ENCODE peak calls at places on chromosomes 11 and 22, in six cellular contexts. O is thyroid gland; V is Peyer's patch; C is fibroblast of lung; D is ovary; S is CD4-positive, alpha-beta memory T cell. L is an unnamed sample.

GRCh38 chr11:83681045-83681781 is 395.0 kb upstream of the CCDC90B start:
- DNase-seq in S (no peak), C (no peak), V (no peak), D (no peak), O (peak), L (no peak)

GRCh38 chr11:96023311-96023710 is 99.4 kb upstream of the MTMR2 start:
- DNase-seq in C (no peak), S (no peak), D (no peak), V (no peak), O (no peak), L (no peak)

GRCh38 chr22:19663286-19663815 is 51.0 kb upstream of the SEPTIN5 start:
- DNase-seq in D (no peak), O (peak), S (no peak), C (peak), V (peak), L (no peak)

GRCh38 chr11:134414772-134415765 is 3.0 kb upstream of the B3GAT1 start:
- DNase-seq in C (no peak), V (no peak), S (no peak), D (no peak), O (no peak), L (no peak)

GRCh38 chr22:45830531-45831245 is 146.3 kb downstream of the WNT7B start:
- DNase-seq in O (no peak), S (no peak), D (no peak), C (peak), V (no peak), L (no peak)

GRCh38 chr22:38760477-38761201 is 4.8 kb upstream of the SUN2 start:
- DNase-seq in C (peak), S (no peak), D (no peak), O (no peak), V (no peak), L (no peak)

GRCh38 chr11:131695889-131696429 is 325.5 kb downstream of the NTM start:
- DNase-seq in C (no peak), S (no peak), V (no peak), O (no peak), D (no peak), L (no peak)

GRCh38 chr11:78742430-78742829 is 167.8 kb upstream of the NARS2 start:
- DNase-seq in O (peak), V (no peak), S (no peak), C (peak), D (no peak), L (peak)

GRCh38 chr11:123509737-123510578 is 79.9 kb downstream of the GRAMD1B start:
- DNase-seq in C (peak), O (peak), D (no peak), S (no peak), V (no peak), L (no peak)

GRCh38 chr11:16125796-16126195 is 230.6 kb downstream of the SOX6 start:
- DNase-seq in C (no peak), S (no peak), O (no peak), D (no peak), V (no peak), L (no peak)

GRCh38 chr11:84899740-84900139 is 727.4 kb downstream of the DLG2 start:
- DNase-seq in V (no peak), D (no peak), S (no peak), C (no peak), O (no peak), L (no peak)

GRCh38 chr11:91820709-91821108 is 403.9 kb upstream of the FAT3 start:
- DNase-seq in V (no peak), O (no peak), D (no peak), S (no peak), C (no peak), L (no peak)

GRCh38 chr11:19328586-19329311 is 88.0 kb upstream of the E2F8 start:
- DNase-seq in D (no peak), V (no peak), C (no peak), S (no peak), O (no peak), L (no peak)

GRCh38 chr11:101323997-101324396 is 194.4 kb upstream of the PGR start:
- DNase-seq in D (no peak), V (no peak), S (no peak), O (no peak), C (no peak), L (no peak)

GRCh38 chr11:57288771-57289579 is 35.8 kb downstream of the TNKS1BP1 start:
- DNase-seq in C (peak), S (no peak), D (no peak), V (no peak), O (no peak), L (no peak)

GRCh38 chr22:41099036-41099435 is 6.6 kb downstream of the EP300 start:
- DNase-seq in D (no peak), O (no peak), V (no peak), S (no peak), C (no peak), L (no peak)

GRCh38 chr22:49403102-49403501 is 424.6 kb downstream of the BRD1 start:
- DNase-seq in V (peak), O (no peak), S (no peak), C (no peak), D (no peak), L (no peak)

GRCh38 chr11:118883004-118883367 is 706 bp upstream of the CXCR5 start:
- DNase-seq in D (no peak), V (no peak), O (no peak), C (no peak), S (no peak), L (peak)

GRCh38 chr11:118883368-118884071 is at the start of gene CXCR5:
- DNase-seq in S (peak), C (no peak), D (no peak), O (no peak), V (peak), L (no peak)

GRCh38 chr11:118885831-118886571 is 2.3 kb downstream of the CXCR5 start:
- DNase-seq in O (no peak), V (no peak), S (no peak), D (no peak), C (no peak), L (no peak)

GRCh38 chr11:118885319-118885718 is 1.6 kb downstream of the CXCR5 start:
- DNase-seq in D (no peak), C (no peak), V (peak), O (no peak), S (no peak), L (no peak)

GRCh38 chr11:118884613-118885274 is 1.1 kb downstream of the CXCR5 start:
- DNase-seq in D (no peak), S (no peak), O (no peak), C (no peak), V (peak), L (no peak)
- H3K27ac ChIP-seq in D (no peak), S (peak), O (no peak), C (no peak), V (peak), L (peak)

DNA sequence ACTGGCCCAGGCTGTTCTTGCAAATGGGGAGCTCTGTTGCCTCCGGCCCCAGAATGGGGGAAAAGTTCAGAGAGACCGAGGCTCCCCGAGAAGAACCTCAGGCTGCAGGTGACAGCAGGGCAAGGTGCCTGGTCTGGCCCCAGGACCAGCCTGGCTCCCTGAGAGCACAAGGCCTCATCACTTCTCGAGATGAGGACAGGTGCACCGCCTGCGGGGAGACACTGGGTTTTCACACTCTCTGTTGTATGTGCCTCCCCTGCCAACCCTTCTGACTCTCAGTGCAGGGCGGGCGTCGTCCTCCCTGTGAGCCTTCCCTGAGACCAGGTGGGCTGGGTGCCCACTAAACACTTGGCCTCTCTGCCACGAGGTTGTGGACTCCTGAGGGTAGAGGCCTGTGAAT is 102.2 kb downstream of the BCR start:
- DNase-seq in S (no peak), V (no peak), D (no peak), O (no peak), C (no peak), L (no peak)
- H3K27ac ChIP-seq in S (no peak), V (peak), D (no peak), O (no peak), C (no peak), L (peak)

DNA sequence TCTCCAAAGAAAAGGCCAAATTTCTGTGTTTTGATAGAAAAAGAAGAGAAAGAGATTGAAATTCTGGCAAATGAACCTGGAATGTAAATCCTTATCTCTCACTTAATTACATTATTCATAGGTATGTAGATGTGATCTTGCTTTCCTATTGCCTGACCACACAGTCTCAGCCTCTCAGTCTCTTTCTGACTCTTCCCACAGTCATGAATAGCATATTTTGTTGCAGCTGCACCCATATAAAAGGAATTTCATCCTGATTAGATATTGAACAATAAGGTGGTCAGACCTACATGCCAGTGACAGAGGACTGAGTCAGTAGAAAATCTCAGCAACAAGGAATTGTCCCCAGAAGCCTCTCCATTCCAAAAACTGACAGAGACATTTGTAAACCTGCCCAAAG is 62.9 kb upstream of the LRRC4C start:
- DNase-seq in O (no peak), S (no peak), C (no peak), V (no peak), D (no peak), L (no peak)
- H3K27ac ChIP-seq in O (no peak), S (no peak), C (no peak), V (no peak), D (no peak), L (no peak)

GRCh38 chr11:74466916-74467885 is at the start of gene KCNE3:
- DNase-seq in D (peak), C (peak), S (no peak), V (no peak), O (peak), L (no peak)
- H3K27ac ChIP-seq in D (peak), C (no peak), S (no peak), V (peak), O (peak), L (no peak)

GRCh38 chr11:67450796-67451657 is 1.5 kb downstream of the GPR152 start:
- DNase-seq in V (no peak), C (no peak), O (no peak), D (no peak), S (no peak), L (no peak)
- H3K27ac ChIP-seq in V (no peak), C (no peak), O (no peak), D (no peak), S (no peak), L (no peak)

DNA sequence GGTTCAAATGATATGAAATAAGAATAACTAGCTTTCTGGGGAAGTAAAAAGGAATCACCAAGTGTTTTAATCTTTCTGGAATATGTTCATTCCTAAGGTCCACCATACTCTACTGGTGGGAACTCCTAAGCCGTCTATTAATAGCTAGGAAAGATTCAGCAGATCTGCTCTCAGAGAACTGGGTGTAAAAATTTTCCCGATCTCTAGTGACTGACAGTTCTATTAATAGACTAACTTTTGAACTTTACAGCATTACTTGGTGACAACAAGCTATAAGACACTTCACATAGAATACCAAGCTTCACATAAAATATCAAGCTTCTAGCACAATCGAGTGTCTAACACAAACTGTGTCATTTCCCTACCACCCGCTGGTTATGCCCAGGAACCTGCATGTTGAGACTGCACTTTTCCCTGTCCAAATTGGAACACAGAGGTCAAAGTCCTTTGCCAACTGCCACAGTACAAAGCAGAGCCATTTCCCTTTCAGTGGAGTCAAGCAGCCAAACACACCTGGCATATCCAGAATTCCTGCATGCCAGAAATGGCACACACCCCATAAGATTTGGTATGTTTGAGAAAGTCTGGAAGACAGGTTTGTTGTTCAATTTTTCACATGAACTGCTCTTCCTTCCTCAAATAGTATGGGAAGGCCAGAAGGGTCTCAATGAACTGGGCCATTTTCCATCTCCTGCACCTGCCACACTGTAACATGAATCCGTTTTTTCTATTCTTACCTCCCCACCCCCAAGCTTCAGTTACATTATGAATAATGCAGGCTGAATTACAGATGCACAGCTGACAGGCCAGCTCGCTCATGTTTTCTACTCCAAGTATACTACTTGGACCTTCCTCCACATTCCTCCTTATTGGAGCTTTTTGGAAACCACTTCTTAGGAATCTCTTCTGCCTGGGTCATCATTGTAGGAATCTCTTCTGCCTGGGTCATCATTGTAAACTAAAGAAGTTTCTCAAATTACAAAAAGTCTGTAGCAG is 3.7 kb downstream of the OSBP start:
- DNase-seq in D (no peak), O (no peak), C (no peak), S (no peak), V (no peak), L (no peak)
- H3K27ac ChIP-seq in D (no peak), O (no peak), C (no peak), S (no peak), V (no peak), L (peak)

GRCh38 chr11:110230377-110230776 is 66.0 kb downstream of the RDX start:
- DNase-seq in S (no peak), C (no peak), O (no peak), D (no peak), V (no peak), L (no peak)
- H3K27ac ChIP-seq in S (no peak), C (no peak), O (no peak), D (no peak), V (no peak), L (no peak)

DNA sequence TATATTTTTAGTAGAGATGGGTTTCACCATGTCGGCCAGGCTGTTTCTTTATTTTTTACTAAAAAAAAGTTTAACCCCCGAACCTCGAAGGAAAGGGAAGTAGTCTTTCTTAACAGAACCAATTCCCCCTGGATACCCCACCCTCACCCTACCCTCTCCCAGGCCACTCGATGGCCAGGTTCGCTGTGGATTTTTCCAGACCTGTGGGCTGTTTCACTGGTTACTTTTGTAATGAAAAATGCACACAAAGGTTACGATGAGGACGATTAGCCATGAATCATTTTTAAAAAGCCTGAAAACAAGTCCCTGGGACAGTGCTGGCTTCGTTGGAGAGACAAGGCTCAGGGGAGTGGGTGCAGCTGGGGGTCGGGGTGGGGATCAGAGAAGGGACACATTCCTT is 2.6 kb downstream of the TSPO start:
- DNase-seq in C (no peak), S (no peak), O (no peak), D (no peak), V (no peak), L (no peak)
- H3K27ac ChIP-seq in C (no peak), S (no peak), O (no peak), D (no peak), V (no peak), L (no peak)

GRCh38 chr11:8765294-8765693 is 82.7 kb downstream of the RPL27A start:
- DNase-seq in O (no peak), C (peak), V (no peak), D (no peak), S (no peak), L (no peak)

GRCh38 chr11:8767466-8768142 is 85.0 kb downstream of the RPL27A start:
- DNase-seq in D (no peak), S (no peak), O (no peak), V (no peak), C (no peak), L (no peak)

GRCh38 chr11:8766043-8766992 is 83.7 kb downstream of the RPL27A start:
- DNase-seq in V (no peak), S (no peak), O (peak), D (no peak), C (no peak), L (no peak)

GRCh38 chr11:8766993-8767374 is 84.4 kb downstream of the RPL27A start:
- DNase-seq in V (no peak), S (no peak), D (no peak), C (no peak), O (no peak), L (no peak)

GRCh38 chr11:8768625-8769333 is 86.2 kb downstream of the RPL27A start:
- DNase-seq in S (no peak), C (peak), O (peak), V (no peak), D (no peak), L (peak)
- H3K27ac ChIP-seq in S (no peak), C (peak), O (no peak), V (no peak), D (no peak), L (peak)

GRCh38 chr11:12846766-12847615 is 162.1 kb upstream of the RASSF10 start:
- DNase-seq in O (no peak), S (no peak), D (no peak), C (no peak), V (no peak), L (no peak)
- H3K27ac ChIP-seq in O (peak), S (no peak), D (peak), C (no peak), V (no peak), L (no peak)

L was measured in ascending aorta.